ENCODE peak calls at places on chromosomes 6 and 20, in six cellular contexts. C is GM19239, D is NCI-H1417, S is activated T-cell treated with anti-CD3 and anti-CD28 coated beads for 1 hour, P is HTR-8/SVneo, W is astrocyte of the cerebellum. N is an unnamed sample.
A peak's percentile ranks its signal among the peaks of the same experiment; 100 is the strongest.

GRCh38 chr6:151044465-151045441 is 179.3 kb downstream of the MTHFD1L start:
- DNase-seq in S (no peak), C (no peak), D (peak; percentile 83), P (peak; percentile 38), W (peak; percentile 95), N (no peak)

GRCh38 chr6:113997106-113997505 is 26.2 kb upstream of the HDAC2 start:
- DNase-seq in P (peak; percentile 64), C (no peak), W (peak; percentile 72), S (no peak), D (no peak), N (no peak)

GRCh38 chr6:113596907-113597583 is 260.1 kb upstream of the MARCKS start:
- DNase-seq in P (no peak), W (no peak), S (no peak), D (peak; percentile 51), C (no peak), N (no peak)

GRCh38 chr6:66429220-66429619 is 722.2 kb upstream of the EYS start:
- DNase-seq in C (no peak), P (no peak), D (no peak), W (no peak), S (no peak), N (no peak)

GRCh38 chr6:13667655-13668054 is 44.0 kb downstream of the RANBP9 start:
- DNase-seq in P (no peak), W (no peak), C (no peak), D (no peak), S (no peak), N (no peak)

GRCh38 chr6:166999145-166999844 is at the start of gene CEP43:
- DNase-seq in S (peak; percentile 81), D (peak; percentile 99), P (peak; percentile 87), W (no peak), C (peak; percentile 89), N (peak; percentile 94)

GRCh38 chr6:112298021-112298745 is 43.8 kb upstream of the LAMA4 start:
- DNase-seq in D (no peak), W (peak; percentile 86), S (no peak), P (no peak), C (no peak), N (no peak)

GRCh38 chr6:89082439-89082838 is 1.9 kb downstream of the PNRC1 start:
- DNase-seq in D (peak; percentile 7), P (no peak), C (no peak), S (no peak), W (no peak), N (no peak)

GRCh38 chr6:33294086-33294823 is 4.5 kb downstream of the RGL2 start:
- DNase-seq in C (no peak), D (no peak), P (no peak), W (no peak), S (no peak), N (no peak)

GRCh38 chr6:118971682-118972081 is 36.7 kb upstream of the MCM9 start:
- DNase-seq in D (no peak), P (no peak), W (no peak), C (no peak), S (no peak), N (no peak)

GRCh38 chr20:13745784-13746183 is 38.9 kb downstream of the ESF1 start:
- DNase-seq in S (no peak), D (no peak), W (no peak), P (no peak), C (no peak), N (no peak)

GRCh38 chr6:31829633-31830492 is 2.3 kb downstream of the HSPA1B start:
- DNase-seq in D (peak; percentile 45), S (no peak), P (no peak), W (no peak), C (no peak), N (no peak)

GRCh38 chr6:75268121-75268987 is 16.2 kb downstream of the TMEM30A start:
- DNase-seq in S (no peak), D (no peak), C (no peak), P (no peak), W (no peak), N (no peak)

GRCh38 chr6:91634791-91635190 is 1047.9 kb upstream of the MAP3K7 start:
- DNase-seq in W (no peak), S (no peak), C (no peak), D (no peak), P (no peak), N (no peak)

GRCh38 chr20:15236812-15237211 is 899.4 kb upstream of the FLRT3 start:
- DNase-seq in P (no peak), C (peak; percentile 9), D (peak; percentile 4), S (no peak), W (no peak), N (no peak)

GRCh38 chr6:22151892-22152291 is 144.9 kb downstream of the PRL start:
- DNase-seq in C (no peak), P (no peak), W (no peak), D (no peak), S (no peak), N (no peak)

GRCh38 chr6:17224056-17224455 is 57.1 kb upstream of the RBM24 start:
- DNase-seq in S (no peak), P (no peak), W (no peak), D (no peak), C (no peak), N (no peak)

GRCh38 chr6:31887608-31888007 is 8.8 kb upstream of the SLC44A4 start:
- DNase-seq in C (no peak), W (no peak), D (no peak), P (no peak), S (no peak), N (no peak)

GRCh38 chr6:166932116-166932515 is 24.2 kb downstream of the RNASET2 start:
- DNase-seq in D (no peak), W (no peak), P (no peak), C (no peak), S (no peak), N (no peak)

GRCh38 chr20:45407783-45408645 is at the start of gene DBNDD2:
- DNase-seq in C (no peak), S (no peak), D (no peak), W (no peak), P (no peak), N (no peak)

GRCh38 chr6:128358111-128358780 is 162.2 kb downstream of the PTPRK start:
- DNase-seq in D (no peak), C (no peak), S (no peak), W (peak; percentile 26), P (no peak), N (no peak)

GRCh38 chr6:55983861-55984260 is 108.5 kb upstream of the BMP5 start:
- DNase-seq in D (no peak), C (no peak), S (no peak), W (no peak), P (no peak), N (no peak)

GRCh38 chr6:56992703-56993102 is 37.8 kb downstream of the BEND6 start:
- DNase-seq in D (no peak), S (no peak), P (no peak), C (no peak), W (no peak), N (no peak)

GRCh38 chr20:54107600-54108393 is 37.4 kb upstream of the BCAS1 start:
- DNase-seq in D (no peak), S (no peak), C (no peak), P (no peak), W (no peak), N (no peak)

GRCh38 chr6:12849420-12850200 is 133.0 kb downstream of the PHACTR1 start:
- DNase-seq in C (no peak), W (no peak), P (no peak), S (no peak), D (no peak), N (no peak)

GRCh38 chr6:53679446-53679933 is 13.9 kb upstream of the KLHL31 start:
- DNase-seq in S (no peak), P (peak; percentile 48), C (no peak), D (peak; percentile 9), W (peak; percentile 19), N (no peak)

GRCh38 chr20:38195521-38195920 is 30.5 kb upstream of the TGM2 start:
- DNase-seq in S (no peak), D (no peak), P (no peak), W (no peak), C (no peak), N (no peak)

GRCh38 chr20:50673831-50674825 is 17.2 kb downstream of the RIPOR3 start:
- DNase-seq in W (no peak), P (no peak), C (no peak), D (no peak), S (no peak), N (no peak)

GRCh38 chr6:90369024-90369519 is 72.4 kb upstream of the BACH2 start:
- DNase-seq in D (no peak), W (peak; percentile 100), P (peak; percentile 78), C (peak; percentile 60), S (no peak), N (no peak)

GRCh38 chr6:31882344-31882743 is 3.5 kb upstream of the SLC44A4 start:
- DNase-seq in W (no peak), C (no peak), P (no peak), S (no peak), D (no peak), N (no peak)

GRCh38 chr6:10883312-10884244 is 1.7 kb upstream of the GCM2 start:
- DNase-seq in S (no peak), C (no peak), W (no peak), P (no peak), D (no peak), N (no peak)

N was measured in CD8-positive, alpha-beta T cell.